ENCODE peak calls at places on chromosomes 12 and 14, in six cellular contexts. Z is fibroblast of lung, V is HepG2, R is tibial artery, D is ovary, F is Caco-2. W is an unnamed sample.

GRCh38 chr12:104478396-104479140 is 21.8 kb downstream of the CHST11 start:
- DNase-seq in D (no peak), F (no peak), R (no peak), V (no peak), Z (peak; percentile 38), W (no peak)

GRCh38 chr12:39892146-39892545 is 213.7 kb downstream of the SLC2A13 start:
- DNase-seq in R (peak; percentile 66), F (no peak), D (no peak), Z (no peak), V (no peak), W (no peak)

GRCh38 chr14:96121660-96122395 is 82.7 kb downstream of the C14orf132 start:
- DNase-seq in V (no peak), D (no peak), Z (peak; percentile 78), R (no peak), F (no peak), W (no peak)

GRCh38 chr12:8493084-8493483 is 20.2 kb upstream of the CLEC4D start:
- DNase-seq in Z (no peak), F (no peak), D (no peak), R (no peak), V (no peak), W (no peak)

GRCh38 chr14:54676822-54677708 is 110.1 kb downstream of the SAMD4A start:
- DNase-seq in V (no peak), D (no peak), F (no peak), R (no peak), Z (peak; percentile 99), W (no peak)

GRCh38 chr14:25463475-25463874 is 413.5 kb upstream of the STXBP6 start:
- DNase-seq in V (no peak), Z (no peak), D (no peak), R (no peak), F (no peak), W (no peak)

GRCh38 chr12:104457746-104458644 is 1.2 kb downstream of the CHST11 start:
- DNase-seq in R (peak; percentile 72), D (peak; percentile 35), F (peak; percentile 35), Z (peak; percentile 32), V (no peak), W (peak; percentile 21)

GRCh38 chr12:77032406-77032805 is 33.0 kb downstream of the E2F7 start:
- DNase-seq in R (no peak), Z (peak; percentile 89), F (no peak), V (no peak), D (no peak), W (no peak)

GRCh38 chr12:128823216-128823915 is 392 bp downstream of the SLC15A4 start:
- DNase-seq in V (peak; percentile 12), Z (no peak), R (no peak), F (peak; percentile 58), D (no peak), W (no peak)

GRCh38 chr12:111978545-111978944 is 34.4 kb downstream of the TMEM116 start:
- DNase-seq in R (no peak), D (no peak), Z (no peak), V (no peak), F (no peak), W (no peak)

GRCh38 chr12:60230103-60230502 is 634.3 kb downstream of the SLC16A7 start:
- DNase-seq in V (no peak), F (no peak), R (no peak), Z (peak; percentile 53), D (no peak), W (no peak)

GRCh38 chr14:20631023-20631820 is 10.3 kb downstream of the OR6S1 start:
- DNase-seq in D (peak; percentile 62), V (peak; percentile 79), Z (peak; percentile 53), F (peak; percentile 58), R (no peak), W (no peak)

GRCh38 chr14:51844482-51844881 is 15.9 kb upstream of the GNG2 start:
- DNase-seq in D (no peak), Z (no peak), F (no peak), R (no peak), V (no peak), W (no peak)

GRCh38 chr12:52501490-52501889 is 8.4 kb upstream of the KRT6A start:
- DNase-seq in R (no peak), V (no peak), F (no peak), D (no peak), Z (peak; percentile 24), W (no peak)

GRCh38 chr14:30196861-30197260 is 269.2 kb upstream of the PRKD1 start:
- DNase-seq in V (no peak), R (no peak), Z (no peak), F (no peak), D (no peak), W (no peak)

GRCh38 chr14:92974541-92975345 is 51.8 kb downstream of the CHGA start:
- DNase-seq in D (no peak), R (no peak), Z (no peak), F (no peak), V (no peak), W (no peak)

GRCh38 chr12:61993734-61994345 is 266.4 kb upstream of the USP15 start:
- DNase-seq in V (peak; percentile 14), F (no peak), D (no peak), Z (no peak), R (no peak), W (no peak)

GRCh38 chr12:132399092-132400010 is 70.0 kb upstream of the GALNT9 start:
- DNase-seq in F (no peak), Z (no peak), R (no peak), D (no peak), V (no peak), W (peak; percentile 40)

GRCh38 chr14:64654931-64655330 is 49.3 kb upstream of the PLEKHG3 start:
- DNase-seq in F (no peak), R (no peak), D (no peak), Z (peak; percentile 26), V (no peak), W (no peak)

GRCh38 chr12:130017571-130018449 is 114.0 kb upstream of the TMEM132D start:
- DNase-seq in R (no peak), D (no peak), V (no peak), Z (peak; percentile 10), F (no peak), W (peak; percentile 44)

GRCh38 chr12:30729547-30729946 is 25.2 kb downstream of the CAPRIN2 start:
- DNase-seq in R (no peak), V (peak; percentile 34), D (no peak), Z (no peak), F (no peak), W (no peak)

GRCh38 chr12:29944269-29945000 is 160.7 kb upstream of the TMTC1 start:
- DNase-seq in Z (no peak), F (no peak), V (no peak), R (no peak), D (no peak), W (no peak)

GRCh38 chr14:76599556-76599955 is 161.7 kb upstream of the VASH1 start:
- DNase-seq in Z (no peak), D (no peak), R (no peak), F (no peak), V (no peak), W (no peak)

GRCh38 chr12:94080684-94081009 is 67.7 kb upstream of the PLXNC1 start:
- DNase-seq in Z (no peak), V (peak; percentile 22), F (no peak), R (no peak), D (no peak), W (no peak)

GRCh38 chr12:94078138-94078723 is 70.1 kb upstream of the PLXNC1 start:
- DNase-seq in R (no peak), F (peak; percentile 70), D (no peak), Z (no peak), V (peak; percentile 78), W (no peak)

GRCh38 chr12:94079965-94080683 is 68.3 kb upstream of the PLXNC1 start:
- DNase-seq in F (no peak), R (no peak), V (no peak), Z (no peak), D (no peak), W (no peak)

GRCh38 chr12:94077209-94077608 is 71.2 kb upstream of the PLXNC1 start:
- DNase-seq in D (no peak), R (no peak), V (no peak), F (no peak), Z (no peak), W (no peak)

GRCh38 chr12:94078736-94079509 is 69.5 kb upstream of the PLXNC1 start:
- DNase-seq in D (no peak), Z (no peak), F (no peak), V (no peak), R (no peak), W (no peak)
- H3K4me1 ChIP-seq in D (peaks cover 9% of the 10 kb centered on the region), Z (no peaks in the 10 kb centered on the region), F (peaks cover 30% of the 10 kb centered on the region), V (peaks cover 71% of the 10 kb centered on the region), R (peaks cover 9% of the 10 kb centered on the region), W (peaks cover 13% of the 10 kb centered on the region)

DNA sequence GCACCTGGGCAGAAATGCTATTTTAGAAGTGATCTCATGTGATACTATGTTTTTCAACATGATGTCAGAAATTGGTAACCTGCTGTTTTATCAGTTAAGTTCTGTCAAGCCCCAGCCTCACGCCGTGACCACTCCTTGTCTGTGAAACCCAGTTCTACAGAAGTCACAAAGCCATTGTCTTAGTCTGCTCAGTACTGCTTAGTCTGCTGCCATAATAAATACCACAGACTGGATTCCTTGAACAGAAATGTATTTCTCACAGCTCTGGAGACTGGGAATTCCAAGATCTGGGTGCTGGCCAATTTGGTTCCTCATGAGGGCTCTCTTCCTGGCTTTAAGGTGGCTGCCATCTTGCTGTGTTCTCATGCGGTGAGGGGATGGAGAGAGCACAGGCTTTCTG is 176.9 kb downstream of the PRKCH start:
- DNase-seq in Z (peak; percentile 77), R (no peak), F (no peak), V (no peak), D (no peak), W (no peak)
- H3K4me1 ChIP-seq in Z (peaks cover 5% of the 10 kb centered on the region), R (peaks cover 14% of the 10 kb centered on the region), F (peaks cover 7% of the 10 kb centered on the region), V (peaks cover 12% of the 10 kb centered on the region), D (peaks cover 8% of the 10 kb centered on the region), W (peaks cover 9% of the 10 kb centered on the region)

DNA sequence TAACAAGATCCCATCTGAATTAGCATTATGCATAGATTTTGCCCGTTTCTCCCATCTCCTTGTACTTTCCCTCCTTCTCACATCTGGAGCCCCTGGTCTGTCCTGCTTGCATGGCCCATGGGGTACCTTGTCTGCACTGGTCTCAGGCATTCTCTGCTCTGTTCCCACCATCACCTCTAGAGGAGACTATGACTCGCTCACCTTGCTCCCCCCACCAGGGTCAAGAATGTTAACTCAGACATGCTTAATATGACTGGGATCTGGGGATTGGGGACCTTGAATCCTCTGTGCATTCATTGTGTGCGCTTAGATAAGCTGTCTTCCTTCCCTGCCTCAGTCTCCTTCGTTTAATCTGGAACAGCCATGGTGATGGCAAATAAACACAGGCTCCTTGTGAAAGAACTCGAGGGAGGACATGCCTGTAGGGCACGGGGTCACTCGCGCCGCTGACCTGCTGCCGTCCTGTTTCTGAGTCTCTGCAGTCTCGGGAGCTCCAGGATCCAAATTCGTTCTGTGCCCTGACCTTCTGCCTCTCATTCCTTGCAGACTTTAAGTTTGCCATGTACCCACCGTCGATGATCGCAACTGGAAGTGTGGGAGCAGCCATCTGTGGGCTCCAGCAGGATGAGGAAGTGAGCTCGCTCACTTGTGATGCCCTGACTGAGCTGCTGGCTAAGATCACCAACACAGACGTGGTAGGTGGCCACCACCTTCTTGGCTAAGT is 14.9 kb downstream of the CCND2 start:
- DNase-seq in Z (no peak), R (no peak), V (no peak), F (peak; percentile 32), D (no peak), W (no peak)
- H3K4me1 ChIP-seq in Z (no peaks in the 10 kb centered on the region), R (peaks cover 17% of the 10 kb centered on the region), V (no peaks in the 10 kb centered on the region), F (no peaks in the 10 kb centered on the region), D (no peaks in the 10 kb centered on the region), W (no peaks in the 10 kb centered on the region)

DNA sequence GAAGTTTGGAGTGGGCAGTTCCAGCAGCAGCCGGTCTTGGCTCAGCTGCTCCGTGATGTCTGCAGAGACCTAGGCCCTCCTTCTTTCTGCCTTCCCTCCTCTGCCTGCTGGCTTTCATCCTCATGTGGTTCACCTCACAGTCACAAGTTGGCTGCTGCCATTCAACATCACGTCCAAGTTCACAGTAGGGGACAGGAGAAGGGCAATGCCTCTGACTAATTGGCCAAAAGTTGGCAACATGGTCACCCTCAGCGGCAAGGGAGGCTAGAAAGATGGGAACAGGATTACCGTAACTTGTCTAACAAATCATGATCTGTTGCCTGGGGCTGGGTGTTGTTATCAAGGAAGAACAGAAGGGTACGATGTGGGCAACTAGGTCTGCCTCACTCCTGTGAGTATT is 7.8 kb upstream of the CACNA2D4 start:
- DNase-seq in D (no peak), V (no peak), R (peak; percentile 66), Z (no peak), F (no peak), W (no peak)
- H3K4me1 ChIP-seq in D (no peaks in the 10 kb centered on the region), V (no peaks in the 10 kb centered on the region), R (peaks cover 31% of the 10 kb centered on the region), Z (no peaks in the 10 kb centered on the region), F (no peaks in the 10 kb centered on the region), W (peaks cover 32% of the 10 kb centered on the region)

W was measured in psoas muscle.